ENCODE peak calls at places on chromosomes 7 and 10, in five cellular contexts. N is HCT116, B is IMR-90, V is sigmoid colon, J is heart left ventricle. M is an unnamed sample.
A peak's percentile ranks its signal among the peaks of the same experiment; 100 is the strongest.

GRCh38 chr7:102974366-102975236 is 61.8 kb downstream of the LRRC17 start:
- DNase-seq in B (no peak), N (no peak), J (no peak), V (no peak), M (no peak)

GRCh38 chr10:12975266-12975665 is 26.2 kb downstream of the CCDC3 start:
- DNase-seq in N (no peak), J (no peak), V (no peak), B (no peak), M (no peak)

GRCh38 chr7:45890902-45891461 is 2.7 kb downstream of the IGFBP1 start:
- DNase-seq in V (no peak), N (peak; percentile 22), J (no peak), B (peak; percentile 53), M (no peak)

GRCh38 chr10:59830601-59831259 is 75.6 kb downstream of the CCDC6 start:
- DNase-seq in B (peak; percentile 56), N (peak; percentile 34), J (peak; percentile 31), V (no peak), M (peak; percentile 55)

GRCh38 chr7:24722386-24723177 is 34.7 kb downstream of the GSDME start:
- DNase-seq in J (no peak), N (no peak), B (no peak), V (no peak), M (peak; percentile 40)

GRCh38 chr10:42996588-42996987 is 80.3 kb upstream of the RET start:
- DNase-seq in V (no peak), J (no peak), B (no peak), N (no peak), M (no peak)

GRCh38 chr7:77687747-77688144 is 8.5 kb upstream of the RSBN1L start:
- DNase-seq in V (no peak), B (no peak), J (no peak), N (no peak), M (no peak)

GRCh38 chr7:70267381-70267780 is 669.1 kb downstream of the AUTS2 start:
- DNase-seq in J (no peak), B (no peak), N (no peak), V (no peak), M (no peak)

GRCh38 chr7:47132471-47132870 is 449.4 kb downstream of the TNS3 start:
- DNase-seq in V (no peak), B (peak; percentile 21), N (no peak), J (no peak), M (no peak)

GRCh38 chr10:37975407-37975991 is 948 bp downstream of the ZNF25 start:
- DNase-seq in B (peak; percentile 38), N (no peak), J (no peak), V (no peak), M (no peak)

GRCh38 chr7:21305455-21306235 is 122.2 kb upstream of the SP4 start:
- DNase-seq in N (no peak), B (no peak), V (no peak), J (no peak), M (no peak)

GRCh38 chr10:103442031-103442461 is 10.1 kb downstream of the CALHM2 start:
- DNase-seq in J (peak; percentile 42), B (peak; percentile 55), V (no peak), N (no peak), M (peak; percentile 44)

GRCh38 chr7:106022193-106022821 is 59.2 kb downstream of the CDHR3 start:
- DNase-seq in B (no peak), J (no peak), V (no peak), N (no peak), M (no peak)

GRCh38 chr10:68697106-68697505 is 23.9 kb upstream of the CCAR1 start:
- DNase-seq in B (no peak), J (no peak), N (no peak), V (no peak), M (no peak)

GRCh38 chr10:111648046-111648445 is 535.5 kb downstream of the GPAM start:
- DNase-seq in J (no peak), V (no peak), N (no peak), B (no peak), M (no peak)

GRCh38 chr10:80474920-80475319 is 20.8 kb downstream of the TSPAN14 start:
- DNase-seq in B (no peak), N (no peak), J (no peak), V (no peak), M (no peak)

GRCh38 chr7:41886906-41887311 is 184.0 kb upstream of the INHBA start:
- DNase-seq in J (peak; percentile 36), N (no peak), B (peak; percentile 98), V (peak; percentile 87), M (peak; percentile 89)

GRCh38 chr7:8278183-8278582 is 16.2 kb upstream of the ICA1 start:
- DNase-seq in B (no peak), J (no peak), N (no peak), V (no peak), M (no peak)

GRCh38 chr7:131183611-131184119 is 144.0 kb upstream of the MKLN1 start:
- DNase-seq in B (peak; percentile 15), N (no peak), V (no peak), J (no peak), M (no peak)

GRCh38 chr7:42128703-42129102 is 108.3 kb downstream of the GLI3 start:
- DNase-seq in N (no peak), B (no peak), V (no peak), J (no peak), M (no peak)

GRCh38 chr10:75234017-75234682 is 1.6 kb downstream of the COMTD1 start:
- DNase-seq in N (peak; percentile 87), J (peak; percentile 92), B (peak; percentile 73), V (peak; percentile 96), M (peak; percentile 95)

GRCh38 chr10:49393757-49394156 is 2.1 kb downstream of the DRGX start:
- DNase-seq in B (no peak), V (no peak), N (no peak), J (no peak), M (no peak)

GRCh38 chr7:50352282-50352681 is 47.8 kb downstream of the IKZF1 start:
- DNase-seq in N (no peak), J (no peak), B (no peak), V (no peak), M (no peak)

GRCh38 chr7:13933536-13933935 is 55.9 kb downstream of the ETV1 start:
- DNase-seq in V (no peak), J (no peak), N (no peak), B (no peak), M (no peak)

GRCh38 chr10:78302989-78303854 is 269.6 kb downstream of the RPS24 start:
- DNase-seq in N (peak; percentile 85), B (peak; percentile 85), J (peak; percentile 94), V (peak; percentile 95), M (peak; percentile 99)
- TF ChIP-seq POLR2A in N (peak; percentile 79), B (peak; percentile 63), J (peak; percentile 3), V (peak; percentile 32), M (peak; percentile 48)

DNA sequence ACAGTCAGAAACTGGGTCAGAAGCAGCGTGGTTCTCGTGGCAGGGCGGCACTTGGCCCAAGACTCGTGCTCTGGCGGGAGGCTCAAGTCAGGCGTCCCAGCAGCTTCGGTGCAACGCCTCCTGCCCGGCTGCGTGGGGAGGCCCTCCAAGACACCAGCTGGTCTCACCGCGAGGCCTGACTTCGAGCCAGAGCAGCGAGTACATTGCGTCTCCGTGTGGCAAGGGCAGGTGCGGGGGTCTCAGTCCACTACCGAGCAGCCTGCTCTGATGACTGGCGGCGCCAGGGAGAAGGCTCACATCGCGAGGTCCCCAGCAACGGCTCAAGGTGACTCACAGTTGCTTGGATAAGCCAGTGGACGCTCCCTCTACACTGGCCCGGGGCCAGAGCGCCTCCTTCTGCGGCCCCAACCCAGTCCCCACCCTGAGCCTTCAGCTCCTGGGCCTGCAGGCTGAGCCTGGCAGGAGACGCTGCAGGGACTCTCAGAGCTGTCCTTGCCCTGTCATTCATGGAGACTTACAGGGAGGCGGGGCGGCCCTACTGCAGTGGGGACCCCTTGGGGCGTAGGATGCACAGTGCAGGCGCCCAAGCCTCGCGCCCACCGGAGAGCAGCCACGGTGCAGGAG is 41.9 kb upstream of the PRKAR1B start:
- DNase-seq in J (peak; percentile 48), N (no peak), B (no peak), V (peak; percentile 82), M (no peak)
- TF ChIP-seq POLR2A in J (no peak), N (no peak), B (no peak), V (no peak), M (no peak)

DNA sequence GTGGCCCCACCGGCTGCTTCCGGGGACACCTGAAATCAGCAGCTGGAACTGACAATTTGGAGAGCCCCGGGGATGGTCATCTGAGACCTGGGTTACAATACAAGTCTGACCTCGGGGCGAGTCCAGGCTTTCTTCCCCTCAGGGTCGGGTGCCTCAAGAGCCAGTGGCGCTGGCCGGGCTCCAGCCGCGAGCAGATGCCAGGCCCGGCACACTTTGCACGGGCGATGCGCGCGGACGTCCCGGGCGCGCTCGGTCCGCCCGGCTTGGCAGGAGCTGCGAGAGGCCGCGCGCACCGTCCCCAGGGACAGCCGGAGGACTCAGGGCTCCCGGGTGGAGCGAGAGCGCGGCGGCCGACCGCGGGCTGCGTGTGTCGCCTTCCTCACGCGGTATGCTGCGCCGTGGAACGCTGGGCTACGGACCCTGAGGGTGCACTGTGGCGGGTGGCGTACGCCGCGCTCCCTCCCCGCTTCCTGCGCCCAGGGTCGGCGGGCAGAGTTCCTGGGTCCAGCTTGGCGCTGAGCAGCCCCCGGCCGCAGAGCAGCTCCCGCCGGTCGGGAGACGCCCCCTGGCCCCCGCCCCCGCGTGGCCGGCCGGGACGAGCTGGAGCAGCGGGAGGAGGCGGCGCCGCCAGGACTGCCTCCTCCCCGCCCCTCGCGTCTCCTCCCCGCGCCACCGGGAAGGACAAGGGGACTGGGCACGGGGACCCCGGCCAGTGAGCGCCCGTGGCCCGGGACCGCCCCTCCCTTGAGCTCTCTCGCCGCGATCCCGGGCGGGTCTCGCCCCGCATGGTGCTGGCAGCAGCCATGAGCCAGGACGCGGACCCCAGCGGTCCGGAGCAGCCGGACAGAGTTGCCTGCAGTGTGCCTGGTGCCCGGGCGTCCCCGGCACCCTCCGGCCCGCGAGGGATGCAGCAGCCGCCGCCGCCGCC is at the start of gene RBM20:
- DNase-seq in J (peak; percentile 71), V (peak; percentile 69), N (no peak), B (no peak), M (peak; percentile 30)
- TF ChIP-seq POLR2A in J (no peak), V (no peak), N (no peak), B (no peak), M (no peak)

DNA sequence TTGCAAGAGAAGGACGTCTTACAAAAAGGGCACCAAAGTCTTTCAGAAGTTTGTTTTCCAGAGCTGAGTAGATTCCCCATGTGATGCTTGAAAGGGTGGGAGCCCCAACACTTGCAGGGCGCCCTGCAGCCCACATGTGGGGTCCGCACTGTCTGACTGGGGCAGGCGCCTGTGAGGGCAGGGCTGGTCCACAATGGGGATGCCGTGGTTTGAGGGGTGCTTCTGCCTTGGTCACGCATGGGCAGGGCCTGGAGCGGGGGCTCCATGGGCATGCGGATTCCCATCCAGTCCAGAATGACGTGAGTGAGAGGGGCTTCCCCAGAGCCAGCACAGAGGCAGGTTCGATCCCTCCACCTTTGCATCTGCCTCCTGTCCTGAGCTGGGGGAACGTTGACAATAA is 101.5 kb upstream of the SHH start:
- DNase-seq in J (no peak), N (no peak), B (no peak), V (no peak), M (no peak)
- TF ChIP-seq POLR2A in J (no peak), N (no peak), B (no peak), V (no peak), M (no peak)

GRCh38 chr10:45461034-45461433 is 87.0 kb downstream of the ALOX5 start:
- DNase-seq in N (no peak), V (no peak), B (peak; percentile 15), J (no peak), M (no peak)
- TF ChIP-seq POLR2A in N (no peak), V (no peak), B (no peak), J (no peak), M (no peak)